ENCODE peak calls at places on chromosomes 2 and 18, in five cellular contexts. U is H9, I is fibroblast of lung, S is GM06990, W is IMR-90. B is an unnamed sample.

GRCh38 chr2:240895656-240896388 is at the start of gene MAB21L4:
- DNase-seq in U (no peak), I (no peak), S (no peak), W (no peak), B (no peak)

GRCh38 chr2:233156001-233156400 is 95.5 kb upstream of the ATG16L1 start:
- DNase-seq in U (no peak), I (no peak), S (no peak), W (no peak), B (no peak)

GRCh38 chr2:103285354-103285753 is 523.5 kb downstream of the TMEM182 start:
- DNase-seq in U (no peak), I (no peak), S (no peak), W (no peak), B (no peak)

GRCh38 chr2:8805278-8806045 is 32.0 kb downstream of the KIDINS220 start:
- DNase-seq in U (no peak), I (no peak), S (no peak), W (no peak), B (no peak)

GRCh38 chr18:59459352-59460059 is 100.4 kb upstream of the LMAN1 start:
- DNase-seq in U (no peak), I (peak), S (no peak), W (peak), B (peak)

GRCh38 chr2:113203901-113204519 is 30.2 kb downstream of the PSD4 start:
- DNase-seq in U (peak), I (peak), S (no peak), W (peak), B (peak)

GRCh38 chr18:50969448-50969847 is 1.6 kb downstream of the ELAC1 start:
- DNase-seq in U (no peak), I (no peak), S (no peak), W (no peak), B (no peak)

GRCh38 chr18:3584897-3585460 is 135.0 kb downstream of the TGIF1 start:
- DNase-seq in U (peak), I (no peak), S (no peak), W (no peak), B (no peak)

GRCh38 chr18:13801260-13801601 is 22.7 kb upstream of the MC5R start:
- DNase-seq in U (no peak), I (no peak), S (no peak), W (no peak), B (no peak)

GRCh38 chr18:13376841-13377351 is 158.3 kb downstream of the LDLRAD4 start:
- DNase-seq in U (no peak), I (no peak), S (no peak), W (no peak), B (no peak)

GRCh38 chr18:78984941-78985784 is 5.5 kb downstream of the SALL3 start:
- DNase-seq in U (peak), I (no peak), S (no peak), W (no peak), B (no peak)

GRCh38 chr18:79511671-79512301 is 116.1 kb downstream of the NFATC1 start:
- DNase-seq in U (peak), I (no peak), S (no peak), W (no peak), B (no peak)

GRCh38 chr2:10964076-10964812 is 52.5 kb downstream of the KCNF1 start:
- DNase-seq in U (no peak), I (peak), S (no peak), W (peak), B (no peak)

GRCh38 chr2:233122541-233122940 is 62.4 kb downstream of the INPP5D start:
- DNase-seq in U (no peak), I (no peak), S (no peak), W (no peak), B (no peak)

GRCh38 chr2:58539973-58540372 is 298.8 kb upstream of the FANCL start:
- DNase-seq in U (no peak), I (no peak), S (no peak), W (no peak), B (no peak)

GRCh38 chr2:15890936-15891905 is 49.1 kb upstream of the MYCN start:
- DNase-seq in U (peak), I (no peak), S (no peak), W (no peak), B (no peak)

GRCh38 chr2:208182835-208183234 is 7.0 kb downstream of the C2orf80 start:
- DNase-seq in U (no peak), I (no peak), S (no peak), W (no peak), B (no peak)

GRCh38 chr18:32351014-32351413 is 119.7 kb downstream of the GAREM1 start:
- DNase-seq in U (no peak), I (peak), S (no peak), W (peak), B (no peak)

GRCh38 chr2:151091583-151091982 is 170.1 kb downstream of the RBM43 start:
- DNase-seq in U (no peak), I (no peak), S (no peak), W (peak), B (no peak)

GRCh38 chr2:3667151-3667631 is 9.2 kb downstream of the ALLC start:
- DNase-seq in U (no peak), I (peak), S (no peak), W (peak), B (no peak)

GRCh38 chr2:169823996-169824372 is 721 bp downstream of the METTL5 start:
- DNase-seq in U (no peak), I (no peak), S (no peak), W (no peak), B (no peak)

GRCh38 chr18:63553117-63553516 is 10.9 kb downstream of the SERPINB12 start:
- DNase-seq in U (no peak), I (peak), S (no peak), W (peak), B (no peak)

GRCh38 chr2:43311276-43311675 is 84.9 kb upstream of the ZFP36L2 start:
- DNase-seq in U (no peak), I (peak), S (no peak), W (peak), B (no peak)

GRCh38 chr18:76450452-76450851 is 44.6 kb downstream of the ZNF516 start:
- DNase-seq in U (no peak), I (peak), S (no peak), W (peak), B (no peak)

GRCh38 chr2:150939087-150939486 is 322.6 kb downstream of the RBM43 start:
- DNase-seq in U (no peak), I (no peak), S (no peak), W (no peak), B (no peak)

GRCh38 chr18:50469380-50469781 is 90.5 kb upstream of the MAPK4 start:
- DNase-seq in U (no peak), I (no peak), S (no peak), W (no peak), B (no peak)

GRCh38 chr2:204049635-204050034 is 113.1 kb downstream of the ICOS start:
- DNase-seq in U (no peak), I (no peak), S (no peak), W (no peak), B (peak)

GRCh38 chr2:130729311-130730299 is 735 bp downstream of the GPR148 start:
- DNase-seq in U (no peak), I (no peak), S (no peak), W (no peak), B (no peak)

GRCh38 chr2:113131343-113131933 is 4.0 kb downstream of the IL1RN start:
- DNase-seq in U (no peak), I (no peak), S (no peak), W (no peak), B (no peak)

GRCh38 chr2:144137269-144137668 is 382.6 kb downstream of the ZEB2 start:
- DNase-seq in U (no peak), I (no peak), S (no peak), W (no peak), B (no peak)

GRCh38 chr2:237483018-237483731 is 3.9 kb upstream of the MLPH start:
- DNase-seq in U (no peak), I (peak), S (no peak), W (peak), B (no peak)

GRCh38 chr2:187959821-187960220 is 331.9 kb upstream of the GULP1 start:
- DNase-seq in U (no peak), I (no peak), S (no peak), W (peak), B (no peak)

GRCh38 chr2:152200562-152201465 is 25.3 kb upstream of the STAM2 start:
- DNase-seq in U (peak), I (peak), S (no peak), W (peak), B (no peak)

GRCh38 chr2:62459106-62459505 is 46.9 kb downstream of the TMEM17 start:
- DNase-seq in U (no peak), I (no peak), S (no peak), W (no peak), B (no peak)

GRCh38 chr2:205461169-205461568 is 221.1 kb upstream of the NRP2 start:
- DNase-seq in U (no peak), I (no peak), S (no peak), W (peak), B (no peak)

GRCh38 chr18:2325308-2325849 is 245.9 kb downstream of the METTL4 start:
- DNase-seq in U (no peak), I (peak), S (no peak), W (peak), B (no peak)

GRCh38 chr2:189657867-189658266 is 3.4 kb upstream of the ASNSD1 start:
- DNase-seq in U (no peak), I (no peak), S (peak), W (peak), B (peak)

GRCh38 chr2:5696741-5697521 is 4.7 kb downstream of the SOX11 start:
- DNase-seq in U (peak), I (peak), S (peak), W (peak), B (no peak)

GRCh38 chr2:96916156-96917007 is 46.5 kb upstream of the SEMA4C start:
- DNase-seq in U (peak), I (no peak), S (no peak), W (no peak), B (no peak)
- TF ChIP-seq CTCF in U (peak), I (peak), S (no peak), W (no peak), B (no peak)

GRCh38 chr2:143078106-143078505 is 51.1 kb upstream of the ARHGAP15 start:
- DNase-seq in U (no peak), I (no peak), S (no peak), W (no peak), B (no peak)
- TF ChIP-seq CTCF in U (no peak), I (no peak), S (no peak), W (no peak), B (no peak)

DNA sequence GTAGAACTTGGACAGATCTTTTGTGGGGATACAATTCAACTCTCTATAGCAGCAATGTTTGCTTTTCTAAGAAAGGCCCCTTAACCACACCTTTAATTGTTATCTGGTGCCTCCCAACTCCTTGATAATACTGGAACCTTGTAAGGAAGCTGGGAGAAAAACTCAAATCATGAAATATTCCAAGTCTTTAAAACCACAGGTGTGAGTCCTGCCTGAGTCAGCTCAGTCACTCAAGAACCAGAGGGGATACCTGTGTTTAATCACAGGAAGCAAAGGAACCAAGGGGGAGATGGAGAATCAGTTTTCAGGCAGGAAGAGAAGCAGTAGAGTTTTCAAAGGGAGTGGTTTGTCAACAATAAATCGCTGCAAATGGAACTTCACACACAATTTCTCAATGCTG is 159.9 kb downstream of the LAMA3 start:
- DNase-seq in U (no peak), I (no peak), S (no peak), W (no peak), B (no peak)
- TF ChIP-seq CTCF in U (no peak), I (no peak), S (no peak), W (no peak), B (no peak)

DNA sequence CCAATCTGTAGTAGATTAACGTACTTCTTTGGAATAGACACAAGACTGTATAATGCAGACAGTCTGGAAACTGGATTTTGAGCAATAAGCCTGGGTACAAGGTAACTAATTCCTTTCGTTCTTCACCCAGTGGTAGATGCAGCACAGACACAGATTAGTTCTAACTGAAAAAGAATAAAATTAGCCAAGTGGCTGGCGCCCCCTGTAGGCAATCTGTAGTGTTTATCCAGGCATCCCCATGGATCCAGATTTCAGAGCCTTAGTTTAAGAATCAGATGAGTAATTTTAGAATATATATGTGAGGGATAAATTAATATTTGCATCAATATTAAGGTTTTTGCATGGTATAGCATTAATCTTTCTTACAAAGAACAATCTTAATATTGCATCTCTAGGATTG is 563.9 kb downstream of the DCC start:
- DNase-seq in U (peak), I (peak), S (no peak), W (no peak), B (peak)
- TF ChIP-seq CTCF in U (peak), I (peak), S (peak), W (no peak), B (peak)

B was measured in GM13977.